ENCODE peak calls at places on chromosomes 6 and 20, in five cellular contexts. J is left ventricle myocardium inferior, S is ascending aorta, M is spleen, C is A549. B is an unnamed sample.

GRCh38 chr6:49001856-49002255 is 461.2 kb downstream of the MMUT start:
- DNase-seq in J (no peak), S (no peak), M (no peak), C (no peak), B (no peak)

GRCh38 chr20:32017711-32018251 is 7.5 kb downstream of the CCM2L start:
- DNase-seq in J (no peak), S (no peak), M (peak), C (peak), B (no peak)

GRCh38 chr6:41176189-41176588 is 13.3 kb upstream of the TREM2 start:
- DNase-seq in J (no peak), S (peak), M (no peak), C (no peak), B (no peak)

GRCh38 chr20:17504898-17505663 is 26.1 kb downstream of the BFSP1 start:
- DNase-seq in J (peak), S (no peak), M (peak), C (peak), B (peak)

GRCh38 chr6:27168108-27168507 is 79.4 kb upstream of the PRSS16 start:
- DNase-seq in J (no peak), S (no peak), M (no peak), C (no peak), B (no peak)

GRCh38 chr6:145278163-145278807 is 457.0 kb downstream of the EPM2A start:
- DNase-seq in J (no peak), S (no peak), M (no peak), C (no peak), B (no peak)

GRCh38 chr20:8155848-8156602 is 24.0 kb downstream of the PLCB1 start:
- DNase-seq in J (no peak), S (no peak), M (no peak), C (no peak), B (no peak)

GRCh38 chr6:18262812-18263560 is 1.3 kb downstream of the DEK start:
- DNase-seq in J (no peak), S (no peak), M (no peak), C (no peak), B (no peak)

GRCh38 chr6:46276571-46277142 is 105.9 kb upstream of the ENPP5 start:
- DNase-seq in J (no peak), S (no peak), M (no peak), C (no peak), B (no peak)

GRCh38 chr6:170135041-170135440 is 155.8 kb downstream of the DLL1 start:
- DNase-seq in J (no peak), S (peak), M (peak), C (no peak), B (peak)

GRCh38 chr20:13610205-13610604 is 28.5 kb downstream of the TASP1 start:
- DNase-seq in J (no peak), S (no peak), M (no peak), C (no peak), B (no peak)

GRCh38 chr6:144749263-144749662 is 464.1 kb downstream of the UTRN start:
- DNase-seq in J (no peak), S (no peak), M (no peak), C (no peak), B (no peak)

GRCh38 chr20:38883081-38883980 is 42.9 kb upstream of the FAM83D start:
- DNase-seq in J (no peak), S (no peak), M (peak), C (no peak), B (no peak)

GRCh38 chr6:46329568-46329967 is 158.8 kb upstream of the ENPP5 start:
- DNase-seq in J (no peak), S (no peak), M (no peak), C (no peak), B (no peak)

GRCh38 chr20:63232235-63233060 is 3.3 kb upstream of the BIRC7 start:
- DNase-seq in J (no peak), S (no peak), M (no peak), C (peak), B (no peak)

GRCh38 chr20:40688129-40689099 is 622 bp downstream of the MAFB start:
- DNase-seq in J (no peak), S (no peak), M (no peak), C (no peak), B (peak)

GRCh38 chr6:147508073-147508870 is at the start of gene SAMD5:
- DNase-seq in J (peak), S (peak), M (peak), C (peak), B (peak)

GRCh38 chr6:170265655-170266054 is 25.2 kb downstream of the DLL1 start:
- DNase-seq in J (peak), S (no peak), M (peak), C (no peak), B (no peak)

GRCh38 chr6:122297010-122297409 is 102.4 kb upstream of the HSF2 start:
- DNase-seq in J (no peak), S (no peak), M (no peak), C (no peak), B (no peak)

GRCh38 chr6:140671926-140672325 is 1297.5 kb upstream of the CITED2 start:
- DNase-seq in J (no peak), S (no peak), M (no peak), C (no peak), B (no peak)

GRCh38 chr20:63329331-63330083 is 31.6 kb downstream of the CHRNA4 start:
- DNase-seq in J (peak), S (no peak), M (peak), C (no peak), B (no peak)

GRCh38 chr20:24477831-24478547 is 8.6 kb downstream of the SYNDIG1 start:
- DNase-seq in J (no peak), S (no peak), M (no peak), C (no peak), B (no peak)

GRCh38 chr6:128337619-128338018 is 182.8 kb downstream of the PTPRK start:
- DNase-seq in J (no peak), S (no peak), M (no peak), C (no peak), B (no peak)

GRCh38 chr20:21569586-21569985 is 55.7 kb upstream of the NKX2-2 start:
- DNase-seq in J (no peak), S (peak), M (no peak), C (no peak), B (no peak)

GRCh38 chr6:11595903-11596302 is 58.4 kb downstream of the TMEM170B start:
- DNase-seq in J (no peak), S (no peak), M (no peak), C (no peak), B (no peak)

GRCh38 chr6:12009904-12010634 is 2.0 kb upstream of the HIVEP1 start:
- DNase-seq in J (no peak), S (no peak), M (no peak), C (no peak), B (no peak)

GRCh38 chr20:868279-868678 is 34.8 kb downstream of the FAM110A start:
- DNase-seq in J (no peak), S (no peak), M (no peak), C (no peak), B (no peak)

GRCh38 chr6:44670146-44670545 is 282.6 kb downstream of the CDC5L start:
- DNase-seq in J (no peak), S (no peak), M (no peak), C (no peak), B (no peak)

GRCh38 chr6:74596586-74596985 is 609.3 kb downstream of the COL12A1 start:
- DNase-seq in J (no peak), S (no peak), M (no peak), C (no peak), B (no peak)

GRCh38 chr20:49610701-49611538 is 43.0 kb upstream of the PTGIS start:
- DNase-seq in J (peak), S (no peak), M (peak), C (peak), B (no peak)
- H3K27ac ChIP-seq in J (peak), S (no peak), M (no peak), C (peak), B (no peak)

GRCh38 chr20:57849126-57849867 is 139.5 kb upstream of the PMEPA1 start:
- DNase-seq in J (no peak), S (no peak), M (no peak), C (no peak), B (no peak)

GRCh38 chr20:57848282-57848681 is 138.5 kb upstream of the PMEPA1 start:
- DNase-seq in J (no peak), S (no peak), M (no peak), C (no peak), B (no peak)

GRCh38 chr20:57849868-57850215 is 140.0 kb upstream of the PMEPA1 start:
- DNase-seq in J (no peak), S (no peak), M (no peak), C (no peak), B (no peak)

GRCh38 chr20:57844626-57845596 is 135.1 kb upstream of the PMEPA1 start:
- DNase-seq in J (no peak), S (no peak), M (no peak), C (no peak), B (no peak)

GRCh38 chr20:57847104-57847503 is 137.3 kb upstream of the PMEPA1 start:
- DNase-seq in J (no peak), S (no peak), M (no peak), C (no peak), B (no peak)
- TF ChIP-seq CTCF in J (no peak), S (no peak), M (no peak), C (no peak), B (no peak)

GRCh38 chr6:95543798-95544197 is 33.5 kb upstream of the MANEA start:
- DNase-seq in J (no peak), S (no peak), M (no peak), C (no peak), B (no peak)
- H3K27ac ChIP-seq in J (peak), S (no peak), M (no peak), C (no peak), B (no peak)

DNA sequence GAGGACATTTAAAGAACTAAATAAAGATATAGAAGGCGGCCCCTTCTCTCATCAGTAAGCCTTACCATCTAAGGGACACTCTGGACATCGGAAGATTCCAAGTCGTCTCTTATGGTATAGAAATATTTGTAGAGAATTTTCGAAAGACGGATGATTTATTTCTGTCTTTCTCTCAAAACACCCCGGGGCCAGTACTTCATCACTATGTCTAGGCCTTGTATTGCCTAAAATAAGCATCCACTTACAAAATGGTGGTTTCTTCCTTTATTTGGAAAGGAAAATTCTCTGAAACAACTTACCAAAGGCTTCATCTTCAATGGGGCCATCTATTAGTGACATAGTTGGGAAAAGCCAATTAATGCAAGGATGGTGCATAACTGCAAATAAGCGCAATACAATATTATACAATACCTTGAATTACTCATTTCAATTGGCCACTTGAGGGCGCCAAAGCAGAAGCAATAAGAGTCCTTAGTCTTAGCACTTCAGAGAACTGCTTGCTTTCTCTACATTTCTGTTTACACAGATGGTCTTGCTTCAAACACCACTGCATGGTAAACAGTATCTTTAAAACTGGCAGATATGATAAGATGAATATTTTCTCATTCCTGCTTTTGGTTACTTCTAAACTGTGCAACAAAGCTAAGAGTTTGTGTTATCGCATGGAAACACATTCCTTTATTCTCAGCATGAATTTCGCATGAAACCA is 113.2 kb downstream of the VIP start:
- DNase-seq in J (peak), S (peak), M (no peak), C (peak), B (no peak)
- TF ChIP-seq CTCF in J (peak), S (peak), M (peak), C (peak), B (peak)

GRCh38 chr6:133919362-133919761 is 30.4 kb downstream of the TCF21 start:
- DNase-seq in J (no peak), S (no peak), M (no peak), C (no peak), B (no peak)

GRCh38 chr6:133917781-133918180 is 28.9 kb downstream of the TCF21 start:
- DNase-seq in J (no peak), S (no peak), M (no peak), C (no peak), B (no peak)

GRCh38 chr6:133918208-133918930 is 29.5 kb downstream of the TCF21 start:
- DNase-seq in J (no peak), S (no peak), M (no peak), C (no peak), B (no peak)

GRCh38 chr6:133921249-133921859 is 31.7 kb upstream of the TBPL1 start:
- DNase-seq in J (peak), S (peak), M (no peak), C (peak), B (peak)

GRCh38 chr6:133916650-133917151 is 27.8 kb downstream of the TCF21 start:
- DNase-seq in J (peak), S (peak), M (peak), C (peak), B (peak)
- H3K27ac ChIP-seq in J (no peak), S (no peak), M (no peak), C (peak), B (no peak)

GRCh38 chr20:37282558-37282957 is 6.9 kb upstream of the MANBAL start:
- DNase-seq in J (no peak), S (no peak), M (no peak), C (no peak), B (no peak)
- TF ChIP-seq CTCF in J (peak), S (peak), M (no peak), C (peak), B (peak)